ENCODE peak calls at places on chromosome 13, in eight cellular contexts. K is K562; G is heart left ventricle; T is fibroblast of lung; E is effector memory CD4-positive, alpha-beta T cell; N is naive thymus-derived CD4-positive, alpha-beta T cell; R is GM23248; Q is psoas muscle. P is an unnamed sample.

GRCh38 chr13:33970746-33971145 is 152.8 kb downstream of the RFC3 start:
- DNase-seq in K (no peak), G (no peak), T (no peak), E (no peak), N (no peak), R (no peak), Q (no peak), P (no peak)

GRCh38 chr13:32001392-32001768 is 30.2 kb upstream of the FRY start:
- DNase-seq in K (peak; percentile 15), G (peak; percentile 65), T (peak; percentile 32), E (no peak), N (peak; percentile 6), R (peak; percentile 71), Q (no peak), P (peak; percentile 72)

GRCh38 chr13:48801255-48801654 is 147.5 kb downstream of the CYSLTR2 start:
- DNase-seq in K (no peak), G (no peak), T (peak; percentile 42), E (no peak), N (no peak), R (peak; percentile 87), Q (no peak), P (no peak)

GRCh38 chr13:42137856-42138537 is 89.5 kb downstream of the DGKH start:
- DNase-seq in K (no peak), G (no peak), T (peak; percentile 44), E (no peak), N (no peak), R (peak; percentile 77), Q (no peak), P (no peak)

GRCh38 chr13:106612688-106613087 is 44.8 kb upstream of the ARGLU1 start:
- DNase-seq in K (no peak), G (peak; percentile 41), T (no peak), E (no peak), N (no peak), R (peak; percentile 6), Q (peak; percentile 74), P (no peak)

GRCh38 chr13:55199132-55199531 is 1941.6 kb upstream of the PRR20A start:
- DNase-seq in K (no peak), G (no peak), T (no peak), E (no peak), N (no peak), R (no peak), Q (no peak), P (no peak)

GRCh38 chr13:34863360-34864135 is 78.5 kb upstream of the NBEA start:
- DNase-seq in K (no peak), G (no peak), T (peak; percentile 95), E (no peak), N (no peak), R (peak; percentile 91), Q (no peak), P (no peak)

GRCh38 chr13:48853381-48854102 is 122.2 kb upstream of the FNDC3A start:
- DNase-seq in K (no peak), G (no peak), T (peak; percentile 24), E (no peak), N (no peak), R (peak; percentile 20), Q (no peak), P (no peak)

GRCh38 chr13:37869756-37870488 is at the start of gene TRPC4:
- DNase-seq in K (peak; percentile 6), G (peak; percentile 69), T (peak; percentile 76), E (no peak), N (no peak), R (peak; percentile 90), Q (peak; percentile 19), P (peak; percentile 70)

GRCh38 chr13:37868691-37869505 is 674 bp downstream of the TRPC4 start:
- DNase-seq in K (no peak), G (no peak), T (peak; percentile 58), E (no peak), N (no peak), R (peak; percentile 54), Q (no peak), P (peak; percentile 32)

GRCh38 chr13:37869506-37869755 is 141 bp downstream of the TRPC4 start:
- DNase-seq in K (no peak), G (no peak), T (no peak), E (no peak), N (no peak), R (no peak), Q (no peak), P (no peak)

GRCh38 chr13:37870895-37871550 is 1.5 kb upstream of the TRPC4 start:
- DNase-seq in K (no peak), G (no peak), T (peak; percentile 81), E (no peak), N (no peak), R (peak; percentile 78), Q (no peak), P (peak; percentile 24)

DNA sequence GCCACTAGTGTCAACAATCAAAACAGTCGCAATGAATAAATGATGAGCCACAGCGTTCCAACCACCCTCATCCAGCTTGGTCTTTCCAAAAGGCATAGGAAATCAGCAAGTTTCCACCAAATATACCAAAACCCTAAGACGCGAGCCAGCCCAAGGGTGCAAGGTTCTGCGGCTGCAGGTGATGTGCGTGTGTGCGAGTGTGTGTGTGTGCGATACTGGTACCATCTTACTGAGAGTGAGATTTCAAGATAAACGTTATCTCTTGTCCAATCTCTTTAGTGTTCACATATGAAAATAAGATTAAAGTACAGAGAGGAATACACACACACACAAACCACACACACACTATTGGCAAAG is 895 bp upstream of the TRPC4 start:
- DNase-seq in K (no peak), G (no peak), T (no peak), E (no peak), N (no peak), R (no peak), Q (no peak), P (no peak)
- H3K4me3 ChIP-seq in K (no peak overlapping the region), G (peak overlapping the region; percentile 49), T (peak overlapping the region; percentile 70), E (no peak overlapping the region), N (no peak overlapping the region), R (peak overlapping the region; percentile 90), Q (peak overlapping the region; percentile 58), P (peak overlapping the region; percentile 67)

DNA sequence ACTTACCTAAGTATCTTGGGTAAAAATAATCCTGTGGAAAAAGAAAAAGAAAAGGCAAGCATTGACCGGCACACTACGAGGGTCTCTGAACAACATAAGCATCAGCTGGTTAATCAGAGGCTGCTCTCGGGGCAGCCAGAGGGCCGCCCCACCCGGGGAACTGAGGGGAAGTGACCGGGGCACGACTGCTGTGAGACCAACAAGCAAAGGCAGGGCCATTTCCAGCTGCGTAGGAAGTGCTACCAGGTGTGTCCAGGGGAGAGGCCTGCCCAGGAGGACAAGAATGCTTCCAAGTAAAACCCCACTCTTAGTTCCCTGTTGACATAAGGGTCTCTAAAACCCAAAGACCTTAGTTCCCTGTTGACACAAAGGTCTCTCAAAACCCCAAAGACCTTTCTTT is 15.9 kb downstream of the GAS6 start:
- DNase-seq in K (no peak), G (no peak), T (no peak), E (no peak), N (no peak), R (no peak), Q (no peak), P (peak; percentile 49)
- H3K36me3 ChIP-seq in K (no peaks in the 10 kb centered on the region), G (peaks cover 42% of the 10 kb centered on the region), T (peaks cover 18% of the 10 kb centered on the region), E (no peaks in the 10 kb centered on the region), N (no peaks in the 10 kb centered on the region), R (peaks cover 67% of the 10 kb centered on the region), Q (peaks cover 61% of the 10 kb centered on the region), P (no peaks in the 10 kb centered on the region)

GRCh38 chr13:27827646-27828045 is 35.4 kb downstream of the GSX1 start:
- DNase-seq in K (no peak), G (no peak), T (no peak), E (no peak), N (no peak), R (no peak), Q (no peak), P (no peak)

GRCh38 chr13:27824121-27824520 is 31.8 kb downstream of the GSX1 start:
- DNase-seq in K (no peak), G (no peak), T (no peak), E (no peak), N (no peak), R (no peak), Q (no peak), P (no peak)

GRCh38 chr13:27830010-27830409 is 37.7 kb downstream of the GSX1 start:
- DNase-seq in K (peak; percentile 77), G (peak; percentile 44), T (peak; percentile 11), E (peak; percentile 31), N (peak; percentile 71), R (peak; percentile 45), Q (peak; percentile 33), P (peak; percentile 95)

GRCh38 chr13:27825153-27825552 is 32.9 kb downstream of the GSX1 start:
- DNase-seq in K (no peak), G (no peak), T (no peak), E (no peak), N (no peak), R (no peak), Q (no peak), P (no peak)

DNA sequence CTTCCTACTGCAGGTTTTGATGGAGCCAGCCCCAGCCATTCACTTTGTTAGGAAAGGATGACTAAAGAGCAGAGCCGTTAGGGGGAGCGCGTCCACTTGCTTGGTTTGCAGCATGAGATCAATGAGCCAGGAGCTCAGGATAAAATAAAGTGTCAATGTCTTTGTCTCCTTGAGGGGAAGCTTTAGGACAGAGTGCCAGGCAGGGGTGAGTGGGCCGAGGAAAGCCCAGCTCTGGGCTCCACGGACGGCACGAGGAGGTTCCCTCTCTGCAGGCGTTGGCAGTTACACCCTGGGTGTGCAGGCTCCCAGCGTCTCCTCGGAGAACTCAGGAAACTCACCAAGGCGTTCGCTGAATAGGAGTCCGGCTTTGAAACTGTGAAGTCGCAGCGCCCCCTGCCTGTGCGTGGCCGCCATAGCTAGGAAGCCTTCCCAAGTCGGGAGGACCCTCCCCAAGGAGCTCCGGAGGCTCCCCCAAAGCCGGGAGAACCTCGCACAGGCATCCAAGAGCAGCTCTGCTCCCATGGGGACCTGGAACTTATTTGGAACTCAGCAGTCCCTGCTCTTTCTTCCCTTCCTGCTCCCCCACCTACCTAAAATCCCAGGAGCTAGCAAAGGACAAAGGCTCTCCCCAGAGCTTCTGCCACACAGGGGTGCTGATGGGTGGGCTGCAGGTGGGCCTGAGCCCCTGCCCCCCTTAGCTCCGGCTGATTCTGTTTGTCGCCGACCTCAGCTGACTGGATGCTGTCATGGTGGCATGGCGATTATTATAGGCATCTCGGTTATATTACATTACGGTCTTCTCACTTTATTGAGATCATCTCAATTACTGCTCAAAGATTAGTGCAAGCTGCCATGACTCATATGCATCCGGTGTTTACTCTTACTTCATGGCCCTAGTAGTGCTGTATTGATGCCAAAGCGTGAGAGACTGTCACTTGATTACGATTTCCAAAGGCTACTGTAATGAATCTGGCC is 34.4 kb downstream of the GSX1 start:
- DNase-seq in K (peak; percentile 69), G (peak; percentile 68), T (peak; percentile 74), E (peak; percentile 54), N (peak; percentile 66), R (peak; percentile 91), Q (peak; percentile 69), P (peak; percentile 94)
- H3K4me3 ChIP-seq in K (no peak overlapping the region), G (no peak overlapping the region), T (no peak overlapping the region), E (no peak overlapping the region), N (no peak overlapping the region), R (peak overlapping the region; percentile 61), Q (peak overlapping the region; percentile 23), P (peak overlapping the region; percentile 29)

GRCh38 chr13:100304241-100304640 is 215.3 kb downstream of the PCCA start:
- DNase-seq in K (no peak), G (no peak), T (no peak), E (no peak), N (no peak), R (no peak), Q (no peak), P (no peak)

GRCh38 chr13:100305398-100305797 is 216.5 kb downstream of the PCCA start:
- DNase-seq in K (no peak), G (no peak), T (no peak), E (no peak), N (no peak), R (no peak), Q (no peak), P (no peak)

GRCh38 chr13:100306444-100306999 is 217.6 kb downstream of the PCCA start:
- DNase-seq in K (no peak), G (no peak), T (no peak), E (no peak), N (no peak), R (no peak), Q (no peak), P (no peak)

GRCh38 chr13:100302391-100302790 is 213.5 kb downstream of the PCCA start:
- DNase-seq in K (no peak), G (no peak), T (no peak), E (no peak), N (no peak), R (no peak), Q (no peak), P (no peak)

DNA sequence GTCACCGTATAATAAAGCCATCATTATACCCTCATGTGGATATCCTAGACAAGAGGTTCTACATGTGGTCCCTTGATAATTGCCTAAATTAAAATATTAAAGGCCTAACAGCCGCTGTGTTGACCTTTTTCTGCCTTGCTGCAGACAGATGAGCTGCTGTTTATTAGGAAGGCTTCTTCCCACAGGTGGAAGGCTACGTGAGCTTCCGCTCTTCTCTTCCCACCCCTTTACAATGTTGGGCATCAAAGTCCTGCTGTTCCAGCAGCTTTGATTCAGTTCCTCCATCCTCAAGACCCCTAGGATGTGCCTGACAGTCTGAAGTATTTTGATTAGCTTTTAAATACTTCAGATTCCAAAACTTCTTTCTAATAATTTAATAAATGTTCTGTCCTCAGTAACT is 217.1 kb downstream of the PCCA start:
- DNase-seq in K (no peak), G (no peak), T (no peak), E (no peak), N (no peak), R (no peak), Q (no peak), P (no peak)
- H3K36me3 ChIP-seq in K (no peaks in the 10 kb centered on the region), G (peaks cover 3% of the 10 kb centered on the region), T (no peaks in the 10 kb centered on the region), E (no peaks in the 10 kb centered on the region), N (no peaks in the 10 kb centered on the region), R (peaks cover 9% of the 10 kb centered on the region), Q (peaks cover 5% of the 10 kb centered on the region), P (no peaks in the 10 kb centered on the region)

P was measured in H7.